ENCODE peak calls at places on chromosomes 11 and 22, in nine cellular contexts. S is IMR-90, W is pancreas, R is endodermal cell, J is tibial artery, D is cardiac muscle cell, A is fibroblast of lung, Y is ovary, F is kidney. G is an unnamed sample.

GRCh38 chr11:73149105-73149504 is 7.0 kb upstream of the FCHSD2 start:
- DNase-seq in W (no peak), J (no peak), R (no peak), S (no peak), F (no peak), A (no peak), D (no peak), Y (no peak), G (no peak)

GRCh38 chr11:65206441-65206841 is 24.7 kb downstream of the CAPN1 start:
- DNase-seq in W (no peak), Y (no peak), S (no peak), F (peak; percentile 75), D (no peak), A (no peak), R (no peak), J (no peak), G (no peak)

GRCh38 chr11:123585206-123585605 is 69.2 kb downstream of the SCN3B start:
- DNase-seq in Y (no peak), D (no peak), S (no peak), A (no peak), W (no peak), R (no peak), J (no peak), F (no peak), G (no peak)

GRCh38 chr22:41280854-41281253 is 5.1 kb downstream of the RANGAP1 start:
- DNase-seq in A (no peak), J (no peak), Y (no peak), F (no peak), S (no peak), D (no peak), W (no peak), R (no peak), G (no peak)

GRCh38 chr11:65183201-65183891 is 1.6 kb downstream of the CAPN1 start:
- DNase-seq in Y (no peak), A (no peak), W (no peak), D (no peak), R (peak; percentile 68), F (peak; percentile 91), S (no peak), J (no peak), G (peak; percentile 47)

GRCh38 chr11:45647786-45648185 is 17.6 kb downstream of the CHST1 start:
- DNase-seq in A (no peak), D (no peak), Y (no peak), R (peak; percentile 85), J (no peak), W (no peak), S (no peak), F (no peak), G (no peak)

GRCh38 chr22:31291403-31291715 is 929 bp downstream of the PIK3IP1 start:
- DNase-seq in A (no peak), D (no peak), R (no peak), J (no peak), W (no peak), S (no peak), F (no peak), Y (no peak), G (no peak)

GRCh38 chr11:109035261-109035660 is 370.4 kb downstream of the DDX10 start:
- DNase-seq in D (no peak), F (no peak), W (no peak), Y (no peak), S (no peak), J (no peak), R (no peak), A (peak; percentile 24), G (no peak)

GRCh38 chr11:41879186-41879738 is 419.8 kb upstream of the LRRC4C start:
- DNase-seq in F (no peak), J (no peak), R (no peak), D (no peak), Y (no peak), W (no peak), A (peak; percentile 98), S (no peak), G (no peak)

GRCh38 chr11:112157274-112157766 is 6.6 kb downstream of the IL18 start:
- DNase-seq in Y (no peak), W (peak; percentile 43), D (no peak), F (no peak), R (no peak), S (peak; percentile 100), J (no peak), A (peak; percentile 100), G (no peak)

GRCh38 chr11:134429104-134429503 is 17.1 kb upstream of the B3GAT1 start:
- DNase-seq in R (no peak), A (no peak), Y (no peak), F (no peak), J (no peak), S (no peak), W (no peak), D (no peak), G (no peak)

GRCh38 chr11:93005239-93005638 is 35.8 kb downstream of the MTNR1B start:
- DNase-seq in F (no peak), Y (no peak), D (no peak), R (no peak), A (peak; percentile 69), W (no peak), J (no peak), S (peak; percentile 63), G (no peak)

GRCh38 chr11:67613960-67614715 is 7.4 kb downstream of the NDUFV1 start:
- DNase-seq in J (no peak), S (peak; percentile 13), A (peak; percentile 16), R (peak; percentile 91), F (peak; percentile 90), W (peak; percentile 57), D (peak; percentile 71), Y (peak; percentile 69), G (peak; percentile 90)

GRCh38 chr11:131668867-131669780 is 298.7 kb downstream of the NTM start:
- DNase-seq in J (peak; percentile 52), W (no peak), S (peak; percentile 16), A (no peak), D (peak; percentile 67), R (peak; percentile 91), F (no peak), Y (no peak), G (no peak)

GRCh38 chr22:34877506-34877905 is 188.5 kb upstream of the ISX start:
- DNase-seq in A (peak; percentile 59), W (no peak), R (no peak), F (no peak), S (no peak), D (no peak), Y (no peak), J (no peak), G (no peak)

GRCh38 chr11:10511046-10511711 is 29.8 kb downstream of the RNF141 start:
- DNase-seq in W (no peak), J (no peak), F (no peak), S (no peak), D (no peak), R (peak; percentile 88), A (no peak), Y (no peak), G (no peak)

GRCh38 chr11:31821235-31821764 is 10.2 kb upstream of the PAX6 start:
- DNase-seq in W (no peak), D (no peak), J (no peak), S (no peak), A (no peak), F (no peak), Y (no peak), R (no peak), G (no peak)

GRCh38 chr11:31822604-31823371 is 11.7 kb upstream of the PAX6 start:
- DNase-seq in F (no peak), R (peak; percentile 62), Y (no peak), S (no peak), A (no peak), W (no peak), D (no peak), J (no peak), G (no peak)

GRCh38 chr11:31820438-31820818 is 9.3 kb upstream of the PAX6 start:
- DNase-seq in J (no peak), S (no peak), Y (no peak), R (no peak), W (no peak), F (no peak), D (no peak), A (no peak), G (no peak)

GRCh38 chr11:31823372-31824371 is 12.6 kb upstream of the PAX6 start:
- DNase-seq in F (no peak), S (no peak), R (peak; percentile 77), A (no peak), W (no peak), J (no peak), Y (no peak), D (no peak), G (no peak)

GRCh38 chr11:31821779-31822574 is 10.9 kb upstream of the PAX6 start:
- DNase-seq in J (no peak), Y (no peak), D (no peak), R (no peak), S (no peak), F (no peak), A (no peak), W (no peak), G (no peak)
- H3K4me1 ChIP-seq in J (no peaks in the 10 kb centered on the region), Y (peaks cover 3% of the 10 kb centered on the region), D (no peaks in the 10 kb centered on the region), R (peaks cover 4% of the 10 kb centered on the region), S (peaks cover 3% of the 10 kb centered on the region), F (peaks cover 2% of the 10 kb centered on the region), A (no peaks in the 10 kb centered on the region), W (peaks cover 11% of the 10 kb centered on the region), G (no peaks in the 10 kb centered on the region)

GRCh38 chr22:47329727-47330653 is 567.5 kb downstream of the TBC1D22A start:
- DNase-seq in S (no peak), R (no peak), W (no peak), Y (no peak), D (no peak), A (no peak), J (no peak), F (no peak), G (no peak)
- H3K27ac ChIP-seq in S (peak overlapping the region; percentile 31), R (no peak overlapping the region), W (no peak overlapping the region), Y (no peak overlapping the region), D (no peak overlapping the region), A (peak overlapping the region; percentile 67), J (no peak overlapping the region), F (no peak overlapping the region), G (no peak overlapping the region)

DNA sequence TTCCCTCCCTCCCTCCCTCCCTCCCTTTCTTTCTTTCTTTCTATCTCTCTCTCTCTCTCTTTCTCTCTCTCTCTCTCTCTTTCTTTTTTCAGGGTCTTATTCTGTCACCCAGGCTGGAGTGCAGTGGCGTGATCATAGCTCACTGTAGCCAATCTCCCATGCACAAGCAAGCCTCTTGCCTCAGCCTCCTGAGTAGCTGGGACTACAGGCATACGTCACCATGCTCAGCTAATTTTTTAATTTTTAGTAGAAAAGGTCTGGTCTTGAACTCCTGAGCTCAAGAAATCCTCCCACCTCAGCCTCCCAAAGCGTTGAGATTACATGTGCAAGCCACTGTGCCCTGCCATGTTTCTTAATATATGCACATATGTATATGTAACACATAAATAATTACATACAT is 19.0 kb downstream of the TSKU start:
- DNase-seq in F (no peak), D (no peak), R (peak; percentile 44), A (no peak), J (no peak), S (no peak), W (no peak), Y (no peak), G (no peak)
- H3K4me1 ChIP-seq in F (peaks cover 6% of the 10 kb centered on the region), D (no peaks in the 10 kb centered on the region), R (peaks cover 19% of the 10 kb centered on the region), A (peaks cover 10% of the 10 kb centered on the region), J (no peaks in the 10 kb centered on the region), S (peaks cover 42% of the 10 kb centered on the region), W (peaks cover 35% of the 10 kb centered on the region), Y (peaks cover 6% of the 10 kb centered on the region), G (no peaks in the 10 kb centered on the region)

DNA sequence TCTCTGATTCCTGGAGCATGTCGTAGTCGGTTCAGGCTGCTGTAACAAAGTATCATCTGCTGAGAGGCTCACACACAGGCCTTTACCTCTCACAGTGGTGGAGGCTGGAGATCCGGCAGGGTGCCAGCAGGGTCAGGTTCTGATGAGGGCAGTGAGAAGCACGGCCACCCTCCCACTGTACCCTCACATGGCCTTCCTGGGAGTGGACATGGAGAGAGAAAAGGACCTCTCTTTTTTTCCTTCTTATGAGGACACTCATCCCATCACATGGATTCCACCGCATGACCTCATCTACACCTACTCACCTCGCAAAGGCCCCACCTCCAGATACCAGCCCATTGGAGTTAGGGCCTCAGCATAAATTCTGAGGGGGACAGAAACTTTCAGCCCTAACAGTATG is 99.5 kb downstream of the BCR start:
- DNase-seq in S (peak; percentile 28), W (no peak), R (no peak), F (no peak), J (no peak), A (peak; percentile 40), Y (no peak), D (no peak), G (no peak)
- H3K27ac ChIP-seq in S (no peak overlapping the region), W (peak overlapping the region; percentile 73), R (peak overlapping the region; percentile 21), F (no peak overlapping the region), J (peak overlapping the region; percentile 88), A (no peak overlapping the region), Y (no peak overlapping the region), D (no peak overlapping the region), G (no peak overlapping the region)

G was measured in aorta.